ENCODE peak calls at places on chromosomes 11 and 22, in six cellular contexts. Y is mucosa of descending colon, D is COR-L47, T is Calu3, X is EL, Z is NCI-H1436. U is an unnamed sample.

GRCh38 chr11:64305691-64306562 is 603 bp downstream of the ESRRA start:
- DNase-seq in Y (peak; percentile 94), D (peak; percentile 51), T (peak; percentile 86), X (peak; percentile 59), Z (peak; percentile 52), U (peak; percentile 94)

GRCh38 chr11:118658372-118659313 is 20.8 kb downstream of the TREH start:
- DNase-seq in Y (no peak), D (no peak), T (peak; percentile 19), X (no peak), Z (no peak), U (no peak)

GRCh38 chr11:10322830-10323792 is 18.2 kb downstream of the ADM start:
- DNase-seq in Y (no peak), D (peak; percentile 17), T (peak; percentile 56), X (peak; percentile 91), Z (peak; percentile 75), U (peak; percentile 79)

GRCh38 chr11:102230186-102230585 is 87.1 kb upstream of the BIRC3 start:
- DNase-seq in Y (no peak), D (no peak), T (no peak), X (no peak), Z (no peak), U (no peak)

GRCh38 chr22:43734370-43735005 is 77.6 kb downstream of the EFCAB6 start:
- DNase-seq in Y (no peak), D (no peak), T (no peak), X (no peak), Z (no peak), U (no peak)

GRCh38 chr11:111245425-111245824 is at the start of gene POU2AF2:
- DNase-seq in Y (no peak), D (no peak), T (no peak), X (no peak), Z (no peak), U (no peak)

GRCh38 chr11:123469586-123469985 is 39.5 kb downstream of the GRAMD1B start:
- DNase-seq in Y (no peak), D (no peak), T (no peak), X (no peak), Z (no peak), U (no peak)

GRCh38 chr22:20429254-20430100 is 8.1 kb downstream of the SCARF2 start:
- DNase-seq in Y (peak; percentile 88), D (peak; percentile 20), T (peak; percentile 58), X (no peak), Z (peak; percentile 64), U (peak; percentile 91)